ENCODE peak calls at places on chromosomes 4 and X, in six cellular contexts. F, T, V, B, A and O are unnamed samples.
A peak's percentile ranks its signal among the peaks of the same experiment; 100 is the strongest.

GRCh38 chr4:14701389-14701788 is 300.9 kb upstream of the CPEB2 start:
- ATAC-seq in F (no peak), T (no peak), V (no peak), B (no peak), A (no peak), O (no peak)

GRCh38 chr4:71230258-71230594 is 108.6 kb upstream of the SLC4A4 start:
- ATAC-seq in F (no peak), T (peak; percentile 70), V (no peak), B (no peak), A (no peak), O (no peak)

GRCh38 chr4:5747746-5748365 is 36.9 kb downstream of the EVC start:
- ATAC-seq in F (no peak), T (no peak), V (no peak), B (no peak), A (no peak), O (no peak)

GRCh38 chr4:182642831-182643230 is 274.4 kb downstream of the DCTD start:
- ATAC-seq in F (no peak), T (no peak), V (no peak), B (peak; percentile 46), A (no peak), O (no peak)

GRCh38 chr4:14023036-14023435 is 395.5 kb upstream of the BOD1L1 start:
- ATAC-seq in F (no peak), T (no peak), V (no peak), B (no peak), A (no peak), O (no peak)

GRCh38 chrX:145190801-145191389 is 56.4 kb upstream of the SPANXN1 start:
- ATAC-seq in F (no peak), T (no peak), V (no peak), B (no peak), A (no peak), O (no peak)

GRCh38 chr4:168711197-168712120 is 214.6 kb downstream of the PALLD start:
- ATAC-seq in F (no peak), T (no peak), V (no peak), B (no peak), A (no peak), O (no peak)

GRCh38 chr4:145014365-145014764 is 83.6 kb downstream of the ANAPC10 start:
- ATAC-seq in F (no peak), T (no peak), V (no peak), B (peak; percentile 17), A (no peak), O (no peak)

GRCh38 chr4:102761478-102761790 is 666 bp upstream of the MANBA start:
- ATAC-seq in F (no peak), T (peak; percentile 18), V (no peak), B (no peak), A (no peak), O (no peak)

GRCh38 chrX:43556207-43556606 is 99.9 kb upstream of the MAOA start:
- ATAC-seq in F (no peak), T (no peak), V (no peak), B (no peak), A (no peak), O (no peak)

GRCh38 chr4:15149842-15150592 is 147.7 kb downstream of the CPEB2 start:
- ATAC-seq in F (no peak), T (peak; percentile 77), V (no peak), B (peak; percentile 94), A (no peak), O (peak; percentile 84)

GRCh38 chr4:159235779-159236368 is 133.0 kb downstream of the RAPGEF2 start:
- ATAC-seq in F (no peak), T (no peak), V (no peak), B (no peak), A (no peak), O (no peak)

GRCh38 chr4:83503974-83504373 is 19.1 kb upstream of the ABRAXAS1 start:
- ATAC-seq in F (peak; percentile 58), T (no peak), V (no peak), B (no peak), A (peak; percentile 40), O (no peak)

GRCh38 chr4:3773552-3774001 is 7.4 kb downstream of the ADRA2C start:
- ATAC-seq in F (no peak), T (no peak), V (no peak), B (no peak), A (no peak), O (no peak)

GRCh38 chr4:186297013-186297645 is 31.1 kb downstream of the F11 start:
- ATAC-seq in F (no peak), T (peak; percentile 64), V (no peak), B (peak; percentile 74), A (no peak), O (no peak)

GRCh38 chrX:83509246-83509801 is 1.2 kb downstream of the POU3F4 start:
- ATAC-seq in F (no peak), T (no peak), V (no peak), B (no peak), A (no peak), O (no peak)

GRCh38 chr4:157220026-157220881 is at the start of gene GRIA2:
- ATAC-seq in F (no peak), T (peak; percentile 54), V (no peak), B (no peak), A (no peak), O (peak; percentile 45)

GRCh38 chr4:6324461-6324998 is 54.9 kb downstream of the WFS1 start:
- ATAC-seq in F (no peak), T (no peak), V (no peak), B (no peak), A (no peak), O (no peak)